ENCODE peak calls at places on chromosomes 3 and 15, in ten cellular contexts. W, F, H, M, X, B, C, P, D and N are unnamed samples.

GRCh38 chr3:61903931-61904657 is 342.7 kb downstream of the PTPRG start:
- DNase-seq in P (peak; percentile 34), C (no peak), W (no peak), X (no peak), F (no peak), M (no peak), B (peak; percentile 73), H (peak; percentile 61), D (no peak), N (peak; percentile 40)

GRCh38 chr3:135106445-135106844 is 311.4 kb downstream of the EPHB1 start:
- DNase-seq in F (no peak), W (peak; percentile 40), B (peak; percentile 50), C (peak; percentile 73), X (no peak), P (no peak), H (peak; percentile 78), D (no peak), M (no peak), N (no peak)

GRCh38 chr3:34808287-34808686 is 831.0 kb upstream of the ARPP21 start:
- DNase-seq in D (no peak), F (no peak), H (no peak), P (no peak), W (no peak), X (no peak), M (no peak), B (no peak), C (no peak), N (no peak)

GRCh38 chr3:85321892-85322291 is 363.1 kb downstream of the CADM2 start:
- DNase-seq in X (no peak), W (no peak), B (no peak), P (no peak), C (no peak), F (no peak), H (no peak), M (no peak), D (no peak), N (no peak)

GRCh38 chr15:101396484-101397261 is 92.8 kb downstream of the PCSK6 start:
- DNase-seq in M (no peak), W (no peak), F (no peak), D (no peak), C (peak; percentile 24), H (no peak), X (no peak), B (no peak), P (no peak), N (no peak)

GRCh38 chr3:45387636-45388348 is 584 bp upstream of the LARS2 start:
- DNase-seq in F (no peak), C (no peak), M (no peak), X (no peak), H (no peak), D (no peak), W (peak; percentile 12), P (no peak), B (no peak), N (no peak)

GRCh38 chr3:150545419-150546225 is 674 bp downstream of the SERP1 start:
- DNase-seq in D (peak; percentile 50), B (peak; percentile 7), F (no peak), C (no peak), H (peak; percentile 71), X (no peak), M (no peak), W (no peak), P (peak; percentile 59), N (no peak)

GRCh38 chr15:62994975-62995730 is 47.4 kb upstream of the TPM1 start:
- DNase-seq in C (no peak), X (no peak), B (no peak), W (no peak), F (peak; percentile 12), P (no peak), D (no peak), M (no peak), H (no peak), N (peak; percentile 63)

GRCh38 chr3:188861847-188862740 is 309.7 kb upstream of the TPRG1 start:
- DNase-seq in X (no peak), C (no peak), W (no peak), H (no peak), F (no peak), D (no peak), M (no peak), B (peak; percentile 29), P (no peak), N (peak; percentile 49)

GRCh38 chr3:119817964-119818363 is 36.1 kb downstream of the NR1I2 start:
- DNase-seq in B (peak; percentile 8), P (no peak), W (no peak), D (no peak), M (no peak), C (peak; percentile 77), H (peak; percentile 32), F (no peak), X (no peak), N (no peak)

GRCh38 chr3:133474251-133474801 is 74.5 kb downstream of the BFSP2 start:
- DNase-seq in H (peak; percentile 22), D (no peak), X (peak; percentile 83), M (peak; percentile 62), P (peak; percentile 68), B (no peak), C (no peak), W (no peak), F (no peak), N (peak; percentile 17)

GRCh38 chr3:16048435-16049318 is 125.8 kb upstream of the GALNT15 start:
- DNase-seq in M (peak; percentile 70), X (peak; percentile 50), C (no peak), F (peak; percentile 38), B (peak; percentile 76), H (peak; percentile 69), W (peak; percentile 85), P (peak; percentile 63), D (peak; percentile 56), N (no peak)

GRCh38 chr3:79737530-79737929 is 30.3 kb downstream of the ROBO1 start:
- DNase-seq in C (no peak), B (no peak), D (no peak), H (peak; percentile 22), W (no peak), P (no peak), M (no peak), X (no peak), F (no peak), N (no peak)

GRCh38 chr15:70121656-70122297 is 24.1 kb upstream of the TLE3 start:
- DNase-seq in W (no peak), M (peak; percentile 88), P (peak; percentile 38), D (no peak), X (peak; percentile 45), H (no peak), C (no peak), B (peak; percentile 86), F (no peak), N (peak; percentile 81)

GRCh38 chr15:69298697-69299441 is at the start of gene PAQR5:
- DNase-seq in C (no peak), M (no peak), F (no peak), D (no peak), X (no peak), B (peak; percentile 24), H (peak; percentile 76), W (peak; percentile 85), P (peak; percentile 17), N (no peak)

GRCh38 chr3:161250116-161250515 is 29.0 kb downstream of the NMD3 start:
- DNase-seq in C (no peak), W (no peak), H (no peak), B (no peak), D (no peak), P (no peak), F (no peak), M (no peak), X (no peak), N (no peak)

GRCh38 chr3:43180027-43180426 is 74.1 kb upstream of the POMGNT2 start:
- DNase-seq in P (peak; percentile 38), X (peak; percentile 73), B (peak; percentile 34), M (no peak), W (no peak), H (no peak), D (no peak), F (no peak), C (no peak), N (peak; percentile 96)

GRCh38 chr3:33660035-33660434 is 58.0 kb downstream of the CLASP2 start:
- DNase-seq in B (no peak), W (no peak), M (no peak), D (no peak), C (no peak), P (no peak), X (no peak), H (peak; percentile 58), F (no peak), N (no peak)